ENCODE peak calls at places on chromosomes 11 and 22, in five cellular contexts. I is CD4-positive, alpha-beta memory T cell; L is H4; E is GM13977; P is GM12891. Y is an unnamed sample.

GRCh38 chr11:65290448-65291165 is 24.1 kb upstream of the CDC42EP2 start:
- DNase-seq in I (no peak), L (peak), E (peak), P (no peak), Y (no peak)

GRCh38 chr11:2769779-2770555 is 70.2 kb upstream of the KCNQ1OT1 start:
- DNase-seq in I (no peak), L (no peak), E (no peak), P (no peak), Y (no peak)

GRCh38 chr22:31526275-31526674 is 29.9 kb downstream of the SFI1 start:
- DNase-seq in I (no peak), L (no peak), E (no peak), P (no peak), Y (no peak)

GRCh38 chr11:74011360-74012071 is 2.6 kb upstream of the UCP3 start:
- DNase-seq in I (peak), L (no peak), E (peak), P (no peak), Y (peak)

GRCh38 chr22:19626666-19627065 is 87.6 kb upstream of the SEPTIN5 start:
- DNase-seq in I (no peak), L (no peak), E (no peak), P (no peak), Y (no peak)

GRCh38 chr11:129815596-129816461 is at the start of gene TMEM45B:
- DNase-seq in I (peak), L (no peak), E (no peak), P (no peak), Y (no peak)

GRCh38 chr11:1484716-1485503 is 1.7 kb downstream of the MOB2 start:
- DNase-seq in I (no peak), L (no peak), E (no peak), P (no peak), Y (no peak)

GRCh38 chr11:50379484-50379883 is 346.8 kb downstream of the OR4C45 start:
- DNase-seq in I (no peak), L (no peak), E (no peak), P (no peak), Y (no peak)

GRCh38 chr11:22275600-22275999 is 62.6 kb upstream of the SLC17A6 start:
- DNase-seq in I (no peak), L (no peak), E (no peak), P (no peak), Y (no peak)

GRCh38 chr11:72580648-72580950 is 93.6 kb downstream of the PDE2A start:
- DNase-seq in I (no peak), L (no peak), E (no peak), P (no peak), Y (no peak)

GRCh38 chr22:25824828-25825474 is 83.0 kb downstream of the MYO18B start:
- DNase-seq in I (no peak), L (no peak), E (no peak), P (no peak), Y (no peak)

GRCh38 chr22:30212363-30212995 is 34.1 kb downstream of the LIF start:
- DNase-seq in I (no peak), L (peak), E (no peak), P (no peak), Y (no peak)

GRCh38 chr11:122150484-122151124 is 34.6 kb upstream of the BLID start:
- DNase-seq in I (no peak), L (no peak), E (no peak), P (no peak), Y (no peak)

GRCh38 chr22:21726650-21727049 is 8.9 kb downstream of the YPEL1 start:
- DNase-seq in I (peak), L (no peak), E (peak), P (peak), Y (peak)

GRCh38 chr22:22941831-22942510 is 54.4 kb downstream of the IGLL5 start:
- DNase-seq in I (no peak), L (no peak), E (no peak), P (no peak), Y (no peak)

GRCh38 chr11:35619030-35619753 is 932 bp downstream of the FJX1 start:
- DNase-seq in I (no peak), L (peak), E (peak), P (peak), Y (no peak)

GRCh38 chr22:25448435-25449051 is 115.9 kb upstream of the GRK3 start:
- DNase-seq in I (no peak), L (no peak), E (peak), P (no peak), Y (no peak)

GRCh38 chr11:68506908-68507307 is 46.4 kb downstream of the PPP6R3 start:
- DNase-seq in I (no peak), L (no peak), E (no peak), P (no peak), Y (no peak)

GRCh38 chr11:68382358-68382998 is 70.1 kb downstream of the LRP5 start:
- DNase-seq in I (no peak), L (no peak), E (no peak), P (no peak), Y (no peak)

GRCh38 chr11:27217948-27218410 is 145.0 kb downstream of the CCDC34 start:
- DNase-seq in I (no peak), L (peak), E (no peak), P (no peak), Y (no peak)

GRCh38 chr22:48752451-48753380 is 1075.0 kb downstream of the BRD1 start:
- DNase-seq in I (no peak), L (peak), E (peak), P (no peak), Y (no peak)

GRCh38 chr11:102882389-102883024 is 7.7 kb upstream of the MMP12 start:
- DNase-seq in I (no peak), L (no peak), E (peak), P (no peak), Y (no peak)

Y was measured in Jurkat, Clone E6-1.